ENCODE peak calls at places on chromosome 20, in four cellular contexts. One of them, this sample, is unnamed.

GRCh38 chr20:50784464-50784863 is 10.4 kb upstream of the BCAS4 start:
- DNase-seq in kidney epithelial cell: no peak
- DNase-seq in transverse colon: no peak
- DNase-seq in fibroblast of pulmonary artery: no peak
- DNase-seq in this sample: no peak

GRCh38 chr20:9185511-9185910 is 116.6 kb downstream of the PLCB4 start:
- DNase-seq in fibroblast of pulmonary artery: peak; percentile 6
- DNase-seq in transverse colon: no peak
- DNase-seq in kidney epithelial cell: no peak
- DNase-seq in this sample: no peak

GRCh38 chr20:54123587-54124180 is 50.1 kb downstream of the CYP24A1 start:
- DNase-seq in kidney epithelial cell: peak; percentile 100
- DNase-seq in transverse colon: peak; percentile 79
- DNase-seq in fibroblast of pulmonary artery: peak; percentile 89
- DNase-seq in this sample: peak; percentile 78

GRCh38 chr20:49237531-49237930 is 18.3 kb downstream of the DDX27 start:
- DNase-seq in kidney epithelial cell: no peak
- DNase-seq in fibroblast of pulmonary artery: no peak
- DNase-seq in transverse colon: no peak
- DNase-seq in this sample: no peak

GRCh38 chr20:17655286-17655651 is 26.8 kb downstream of the RRBP1 start:
- DNase-seq in fibroblast of pulmonary artery: peak; percentile 40
- DNase-seq in transverse colon: no peak
- DNase-seq in kidney epithelial cell: no peak
- DNase-seq in this sample: peak; percentile 41

GRCh38 chr20:61476956-61477355 is 224.9 kb downstream of the CDH4 start:
- DNase-seq in fibroblast of pulmonary artery: no peak
- DNase-seq in kidney epithelial cell: no peak
- DNase-seq in transverse colon: no peak
- DNase-seq in this sample: no peak

GRCh38 chr20:35662541-35662940 is 2.2 kb downstream of the CPNE1 start:
- DNase-seq in kidney epithelial cell: no peak
- DNase-seq in fibroblast of pulmonary artery: no peak
- DNase-seq in transverse colon: no peak
- DNase-seq in this sample: no peak

GRCh38 chr20:52150440-52151258 is 40.9 kb downstream of the ZFP64 start:
- DNase-seq in kidney epithelial cell: peak; percentile 10
- DNase-seq in fibroblast of pulmonary artery: peak; percentile 71
- DNase-seq in transverse colon: no peak
- DNase-seq in this sample: peak; percentile 70

GRCh38 chr20:35311409-35311808 is 19.2 kb upstream of the FAM83C start:
- DNase-seq in transverse colon: peak; percentile 55
- DNase-seq in fibroblast of pulmonary artery: no peak
- DNase-seq in kidney epithelial cell: peak; percentile 73
- DNase-seq in this sample: no peak

GRCh38 chr20:52192296-52193007 is 873 bp upstream of the ZFP64 start:
- DNase-seq in fibroblast of pulmonary artery: peak; percentile 17
- DNase-seq in kidney epithelial cell: no peak
- DNase-seq in transverse colon: no peak
- DNase-seq in this sample: peak; percentile 13

GRCh38 chr20:56285496-56285895 is 37.0 kb downstream of the MC3R start:
- DNase-seq in transverse colon: no peak
- DNase-seq in kidney epithelial cell: no peak
- DNase-seq in fibroblast of pulmonary artery: no peak
- DNase-seq in this sample: no peak

GRCh38 chr20:40993794-40994540 is 34.7 kb upstream of the TOP1 start:
- DNase-seq in fibroblast of pulmonary artery: no peak
- DNase-seq in transverse colon: no peak
- DNase-seq in kidney epithelial cell: no peak
- DNase-seq in this sample: peak; percentile 29

GRCh38 chr20:55086421-55086820 is 611.0 kb downstream of the DOK5 start:
- DNase-seq in kidney epithelial cell: no peak
- DNase-seq in fibroblast of pulmonary artery: no peak
- DNase-seq in transverse colon: no peak
- DNase-seq in this sample: no peak

GRCh38 chr20:13142143-13142542 is 78.9 kb upstream of the ISM1 start:
- DNase-seq in transverse colon: no peak
- DNase-seq in fibroblast of pulmonary artery: no peak
- DNase-seq in kidney epithelial cell: no peak
- DNase-seq in this sample: no peak

GRCh38 chr20:13858496-13859270 is 73.9 kb downstream of the NDUFAF5 start:
- DNase-seq in kidney epithelial cell: no peak
- DNase-seq in transverse colon: no peak
- DNase-seq in fibroblast of pulmonary artery: no peak
- DNase-seq in this sample: no peak

GRCh38 chr20:36573798-36574277 is 441 bp downstream of the TGIF2 start:
- DNase-seq in kidney epithelial cell: no peak
- DNase-seq in transverse colon: peak; percentile 54
- DNase-seq in fibroblast of pulmonary artery: no peak
- DNase-seq in this sample: no peak

GRCh38 chr20:50133474-50134217 is 19.9 kb downstream of the PEDS1 start:
- DNase-seq in kidney epithelial cell: no peak
- DNase-seq in transverse colon: no peak
- DNase-seq in fibroblast of pulmonary artery: no peak
- DNase-seq in this sample: no peak

GRCh38 chr20:7195704-7196103 is 428.2 kb downstream of the BMP2 start:
- DNase-seq in transverse colon: no peak
- DNase-seq in fibroblast of pulmonary artery: peak; percentile 87
- DNase-seq in kidney epithelial cell: peak; percentile 79
- DNase-seq in this sample: peak; percentile 95

GRCh38 chr20:19934792-19935491 is 82.2 kb upstream of the NAA20 start:
- DNase-seq in transverse colon: peak; percentile 75
- DNase-seq in kidney epithelial cell: no peak
- DNase-seq in fibroblast of pulmonary artery: no peak
- DNase-seq in this sample: no peak

GRCh38 chr20:9130407-9130995 is 61.6 kb downstream of the PLCB4 start:
- DNase-seq in transverse colon: no peak
- DNase-seq in kidney epithelial cell: no peak
- DNase-seq in fibroblast of pulmonary artery: peak; percentile 10
- DNase-seq in this sample: no peak

GRCh38 chr20:37378785-37379598 is 33.1 kb downstream of the SRC start:
- DNase-seq in fibroblast of pulmonary artery: peak; percentile 57
- DNase-seq in transverse colon: no peak
- DNase-seq in kidney epithelial cell: no peak
- DNase-seq in this sample: peak; percentile 57

GRCh38 chr20:45235995-45236394 is 14.8 kb downstream of the SEMG2 start:
- DNase-seq in fibroblast of pulmonary artery: no peak
- DNase-seq in transverse colon: no peak
- DNase-seq in kidney epithelial cell: no peak
- DNase-seq in this sample: no peak

GRCh38 chr20:40727960-40728359 is 38.9 kb upstream of the MAFB start:
- DNase-seq in fibroblast of pulmonary artery: no peak
- DNase-seq in transverse colon: no peak
- DNase-seq in kidney epithelial cell: no peak
- DNase-seq in this sample: peak; percentile 2

GRCh38 chr20:1391640-1392442 is 1.0 kb downstream of the FKBP1A start:
- DNase-seq in fibroblast of pulmonary artery: peak; percentile 82
- DNase-seq in transverse colon: no peak
- DNase-seq in kidney epithelial cell: no peak
- DNase-seq in this sample: peak; percentile 37

GRCh38 chr20:15643713-15644112 is 929.5 kb downstream of the KIF16B start:
- DNase-seq in transverse colon: no peak
- DNase-seq in kidney epithelial cell: no peak
- DNase-seq in fibroblast of pulmonary artery: peak; percentile 20
- DNase-seq in this sample: peak; percentile 2
- TF ChIP-seq CTCF in transverse colon: no peak
- TF ChIP-seq CTCF in kidney epithelial cell: peak; percentile 23
- TF ChIP-seq CTCF in fibroblast of pulmonary artery: peak; percentile 29
- TF ChIP-seq CTCF in this sample: peak; percentile 28

DNA sequence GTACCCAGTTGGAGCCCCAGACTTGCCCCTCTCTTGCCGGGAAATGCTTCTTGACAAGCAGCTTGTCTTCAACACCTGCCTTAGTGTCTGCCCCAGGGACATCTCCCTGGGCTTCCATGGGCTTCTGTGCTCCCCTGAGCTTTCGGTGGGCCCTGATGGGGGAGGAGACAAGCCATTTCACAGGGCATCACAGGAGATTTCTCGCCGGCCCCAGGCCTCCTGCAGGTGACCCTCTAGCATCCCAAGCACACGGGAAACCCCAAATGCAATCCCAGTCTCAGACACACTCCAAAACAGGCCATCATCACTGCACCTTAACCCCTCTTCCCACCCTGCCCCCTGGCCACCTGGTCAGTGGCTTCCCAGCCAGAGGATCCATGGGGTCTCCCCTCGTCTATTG is 74.5 kb downstream of the JPH2 start:
- DNase-seq in fibroblast of pulmonary artery: no peak
- DNase-seq in kidney epithelial cell: no peak
- DNase-seq in transverse colon: no peak
- DNase-seq in this sample: no peak
- TF ChIP-seq CTCF in fibroblast of pulmonary artery: no peak
- TF ChIP-seq CTCF in kidney epithelial cell: no peak
- TF ChIP-seq CTCF in transverse colon: no peak
- TF ChIP-seq CTCF in this sample: no peak

GRCh38 chr20:4563534-4563933 is 158.2 kb upstream of the PRND start:
- DNase-seq in fibroblast of pulmonary artery: peak; percentile 82
- DNase-seq in kidney epithelial cell: no peak
- DNase-seq in transverse colon: no peak
- DNase-seq in this sample: peak; percentile 74
- TF ChIP-seq CTCF in fibroblast of pulmonary artery: peak; percentile 43
- TF ChIP-seq CTCF in kidney epithelial cell: peak; percentile 22
- TF ChIP-seq CTCF in transverse colon: no peak
- TF ChIP-seq CTCF in this sample: peak; percentile 46

DNA sequence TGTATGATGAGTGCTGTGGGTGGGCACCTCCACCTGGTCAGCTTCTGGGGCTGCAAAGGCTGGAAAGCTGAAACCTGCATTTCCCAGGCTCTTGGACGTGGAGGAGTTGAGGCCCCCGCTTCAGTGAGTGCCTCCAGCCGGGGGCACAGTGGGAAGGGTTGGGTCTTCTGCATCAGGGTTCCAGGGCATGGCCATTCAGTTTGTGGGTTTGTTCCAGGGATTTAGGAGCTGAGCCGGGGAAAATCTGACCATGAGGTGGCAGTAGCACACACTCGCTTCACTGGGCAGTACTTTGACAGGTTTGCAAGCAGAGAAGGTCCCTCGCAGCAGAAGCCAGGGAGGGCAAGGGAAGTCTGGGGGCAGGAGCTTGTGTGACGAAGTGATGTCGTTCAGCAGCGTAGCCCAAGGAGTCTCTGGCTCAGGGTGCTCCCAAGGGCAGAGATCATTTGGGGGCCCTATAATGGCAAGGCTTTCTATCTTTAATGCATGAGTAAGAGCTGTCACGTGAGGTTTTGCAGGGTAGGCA is 69.5 kb upstream of the SULF2 start:
- DNase-seq in fibroblast of pulmonary artery: peak; percentile 79
- DNase-seq in transverse colon: peak; percentile 25
- DNase-seq in kidney epithelial cell: no peak
- DNase-seq in this sample: peak; percentile 38
- TF ChIP-seq CTCF in fibroblast of pulmonary artery: peak; percentile 70
- TF ChIP-seq CTCF in transverse colon: peak; percentile 35
- TF ChIP-seq CTCF in kidney epithelial cell: peak; percentile 47
- TF ChIP-seq CTCF in this sample: peak; percentile 49

DNA sequence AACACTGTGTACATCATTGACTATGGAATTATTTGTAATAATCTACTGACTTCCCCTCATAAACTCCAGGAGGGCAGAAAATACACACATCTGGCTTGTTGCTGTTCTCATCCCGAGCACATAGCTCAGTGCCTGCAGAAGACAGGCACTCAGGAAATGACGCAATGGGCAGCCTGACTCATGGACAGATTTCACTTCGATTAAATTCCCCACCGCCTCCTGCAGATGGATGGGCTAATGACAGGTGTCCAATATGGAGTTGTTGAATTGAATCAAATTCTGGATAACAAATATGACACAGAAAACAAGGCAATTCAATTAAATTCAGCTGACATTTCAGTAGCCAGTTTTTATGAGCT is 9.1 kb downstream of the ANKRD60 start:
- DNase-seq in fibroblast of pulmonary artery: peak; percentile 70
- DNase-seq in transverse colon: no peak
- DNase-seq in kidney epithelial cell: no peak
- DNase-seq in this sample: peak; percentile 78
- TF ChIP-seq CTCF in fibroblast of pulmonary artery: no peak
- TF ChIP-seq CTCF in transverse colon: no peak
- TF ChIP-seq CTCF in kidney epithelial cell: no peak
- TF ChIP-seq CTCF in this sample: no peak

DNA sequence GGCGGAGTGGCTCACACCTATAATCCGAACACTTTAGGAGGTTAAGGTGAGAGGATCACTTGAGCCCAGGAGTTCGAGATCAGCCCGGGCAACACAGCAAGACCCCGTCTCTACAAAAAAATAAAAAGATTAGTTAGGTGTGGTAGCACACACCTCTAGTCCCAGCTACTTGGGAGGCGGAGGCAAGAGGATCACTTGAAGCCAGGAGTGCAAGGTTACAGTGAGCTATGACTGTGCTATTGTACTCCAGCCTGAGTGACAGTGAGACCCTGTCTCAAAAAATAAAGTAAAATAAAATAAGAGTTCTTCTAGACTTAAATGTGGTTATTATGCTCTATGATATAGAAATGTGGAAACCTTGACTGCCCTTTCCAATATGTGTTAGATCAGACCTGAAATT is 31.1 kb downstream of the FASTKD5 start:
- DNase-seq in kidney epithelial cell: no peak
- DNase-seq in fibroblast of pulmonary artery: no peak
- DNase-seq in transverse colon: no peak
- DNase-seq in this sample: no peak
- TF ChIP-seq CTCF in kidney epithelial cell: no peak
- TF ChIP-seq CTCF in fibroblast of pulmonary artery: no peak
- TF ChIP-seq CTCF in transverse colon: no peak
- TF ChIP-seq CTCF in this sample: no peak

GRCh38 chr20:2998728-2999127 is 44.7 kb upstream of the GNRH2 start:
- DNase-seq in transverse colon: no peak
- DNase-seq in fibroblast of pulmonary artery: no peak
- DNase-seq in kidney epithelial cell: no peak
- DNase-seq in this sample: no peak

GRCh38 chr20:3003416-3003815 is 40.0 kb upstream of the GNRH2 start:
- DNase-seq in kidney epithelial cell: no peak
- DNase-seq in transverse colon: no peak
- DNase-seq in fibroblast of pulmonary artery: no peak
- DNase-seq in this sample: no peak

GRCh38 chr20:2995796-2996195 is 47.6 kb upstream of the GNRH2 start:
- DNase-seq in fibroblast of pulmonary artery: no peak
- DNase-seq in kidney epithelial cell: no peak
- DNase-seq in transverse colon: no peak
- DNase-seq in this sample: no peak

DNA sequence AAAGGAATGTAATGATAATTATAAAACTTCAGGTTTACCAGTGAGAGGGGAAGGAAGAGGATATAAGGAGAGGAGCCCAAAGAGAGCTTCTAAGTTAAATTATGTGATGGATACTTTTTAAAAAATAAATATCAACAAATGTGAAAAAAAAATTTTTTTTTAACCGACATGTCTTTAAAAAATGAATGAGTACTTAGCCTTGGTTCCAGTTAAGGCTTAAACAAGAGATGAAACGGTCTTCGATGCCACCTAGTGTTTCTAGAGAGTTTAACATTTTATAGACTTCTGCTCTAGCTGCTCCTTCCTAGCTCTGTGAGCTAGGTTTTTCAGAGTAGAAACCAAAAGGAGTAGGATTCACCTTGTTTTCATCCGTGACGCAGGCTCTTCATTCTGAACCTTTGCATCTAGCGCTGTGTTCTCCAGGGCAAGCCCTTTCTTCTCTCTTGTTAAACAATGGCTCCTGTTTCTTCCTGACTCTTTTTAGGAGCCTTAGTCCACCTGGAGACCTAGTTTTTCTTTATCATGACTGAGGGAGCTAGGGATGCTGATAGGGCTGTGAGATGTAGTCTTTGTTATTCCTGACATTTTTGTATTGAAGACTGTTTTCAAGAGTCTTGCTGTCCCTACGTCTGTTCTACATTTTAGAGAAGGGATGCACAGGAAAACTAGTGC is 42.4 kb upstream of the GNRH2 start:
- DNase-seq in fibroblast of pulmonary artery: peak; percentile 77
- DNase-seq in transverse colon: no peak
- DNase-seq in kidney epithelial cell: no peak
- DNase-seq in this sample: peak; percentile 85
- TF ChIP-seq CTCF in fibroblast of pulmonary artery: peak; percentile 44
- TF ChIP-seq CTCF in transverse colon: peak; percentile 29
- TF ChIP-seq CTCF in kidney epithelial cell: peak; percentile 34
- TF ChIP-seq CTCF in this sample: peak; percentile 39